ENCODE peak calls at places on chromosomes 4 and X, in six cellular contexts. K is HFFc6, B is tibial nerve, S is lower leg skin, Y is mammary epithelial cell, F is psoas muscle. P is an unnamed sample.

GRCh38 chr4:36351082-36351666 is 69.8 kb downstream of the DTHD1 start:
- DNase-seq in F (peak), K (no peak), B (peak), Y (peak), S (no peak), P (peak)

GRCh38 chr4:52957220-52957686 is 95.1 kb downstream of the RASL11B start:
- DNase-seq in S (no peak), Y (no peak), F (no peak), K (no peak), B (no peak), P (no peak)

GRCh38 chr4:165454426-165454825 is 75.6 kb downstream of the CPE start:
- DNase-seq in K (no peak), S (no peak), Y (peak), F (no peak), B (no peak), P (no peak)

GRCh38 chrX:38898261-38898660 is 97.0 kb downstream of the MID1IP1 start:
- DNase-seq in B (no peak), K (no peak), Y (no peak), S (no peak), F (no peak), P (no peak)

GRCh38 chrX:46587158-46587557 is 13.6 kb downstream of the CHST7 start:
- DNase-seq in Y (peak), F (no peak), B (no peak), S (no peak), K (peak), P (no peak)

GRCh38 chr4:91958651-91959050 is 345.1 kb upstream of the GRID2 start:
- DNase-seq in K (no peak), F (no peak), Y (no peak), B (no peak), S (no peak), P (no peak)

GRCh38 chr4:8353912-8354453 is 84.4 kb downstream of the HTRA3 start:
- DNase-seq in Y (no peak), F (no peak), B (no peak), S (peak), K (no peak), P (no peak)

GRCh38 chr4:921830-922331 is 10.2 kb downstream of the GAK start:
- DNase-seq in K (no peak), S (peak), F (no peak), Y (no peak), B (no peak), P (no peak)

GRCh38 chr4:80215449-80216052 is 18.2 kb downstream of the PRDM8 start:
- DNase-seq in B (no peak), S (no peak), K (peak), F (no peak), Y (no peak), P (no peak)

GRCh38 chr4:51894246-51894645 is 51.3 kb downstream of the DCUN1D4 start:
- DNase-seq in B (no peak), S (no peak), K (peak), Y (peak), F (no peak), P (no peak)

GRCh38 chr4:170089274-170089742 is 448 bp downstream of the AADAT start:
- DNase-seq in F (no peak), Y (peak), B (no peak), K (peak), S (no peak), P (no peak)

GRCh38 chr4:168514249-168514852 is 17.5 kb downstream of the PALLD start:
- DNase-seq in F (no peak), B (no peak), Y (peak), K (peak), S (no peak), P (no peak)

GRCh38 chrX:131841496-131842410 is 181.3 kb upstream of the STK26 start:
- DNase-seq in K (peak), F (no peak), Y (peak), B (no peak), S (no peak), P (no peak)

GRCh38 chr4:3287271-3287971 is 5.4 kb upstream of the RGS12 start:
- DNase-seq in Y (no peak), S (peak), B (no peak), F (no peak), K (no peak), P (no peak)

GRCh38 chrX:43349363-43349762 is 306.7 kb upstream of the MAOA start:
- DNase-seq in S (no peak), K (no peak), F (no peak), Y (peak), B (no peak), P (no peak)

GRCh38 chrX:39966186-39966585 is 131.6 kb downstream of the BCOR start:
- DNase-seq in K (no peak), F (no peak), B (no peak), Y (no peak), S (no peak), P (no peak)

GRCh38 chr4:144962300-144962699 is 135.7 kb downstream of the ANAPC10 start:
- DNase-seq in F (no peak), K (no peak), B (no peak), Y (no peak), S (no peak), P (no peak)

GRCh38 chr4:158949094-158949493 is 153.8 kb upstream of the RAPGEF2 start:
- DNase-seq in F (no peak), Y (peak), B (no peak), K (peak), S (no peak), P (no peak)

GRCh38 chrX:103356023-103356798 is at the start of gene TCEAL9:
- DNase-seq in F (peak), B (peak), Y (peak), S (no peak), K (peak), P (no peak)

GRCh38 chr4:176469546-176469945 is 149.8 kb downstream of the SPCS3 start:
- DNase-seq in S (no peak), F (no peak), B (no peak), Y (no peak), K (peak), P (no peak)

GRCh38 chrX:47199286-47199685 is 5.7 kb downstream of the UBA1 start:
- DNase-seq in S (no peak), F (peak), Y (no peak), B (no peak), K (no peak), P (no peak)

GRCh38 chrX:115560211-115560977 is 580 bp upstream of the PLS3 start:
- DNase-seq in S (no peak), F (no peak), B (no peak), K (peak), Y (peak), P (no peak)

GRCh38 chr4:169412046-169412445 is 141.3 kb upstream of the SH3RF1 start:
- DNase-seq in B (no peak), S (no peak), K (no peak), Y (peak), F (no peak), P (no peak)

GRCh38 chrX:78024349-78025108 is 55.1 kb upstream of the PGAM4 start:
- DNase-seq in Y (peak), B (no peak), F (no peak), S (no peak), K (peak), P (no peak)

GRCh38 chrX:13380230-13380629 is 60.4 kb upstream of the ATXN3L start:
- DNase-seq in B (no peak), K (peak), S (no peak), F (no peak), Y (peak), P (no peak)

GRCh38 chrX:30822719-30823118 is 66.3 kb downstream of the TAB3 start:
- DNase-seq in F (no peak), B (no peak), K (no peak), S (no peak), Y (no peak), P (no peak)

GRCh38 chr4:53688186-53688790 is 97.0 kb upstream of the LNX1 start:
- DNase-seq in S (no peak), B (no peak), Y (peak), K (peak), F (no peak), P (no peak)

GRCh38 chrX:122777766-122778165 is 406.3 kb upstream of the GRIA3 start:
- DNase-seq in S (no peak), K (no peak), F (no peak), Y (no peak), B (no peak), P (no peak)

GRCh38 chrX:140123446-140123845 is 158.1 kb upstream of the CXorf66 start:
- DNase-seq in F (no peak), Y (peak), B (no peak), K (no peak), S (no peak), P (no peak)

GRCh38 chrX:107549504-107549903 is 78.8 kb upstream of the PRPS1 start:
- DNase-seq in K (no peak), S (no peak), B (no peak), F (no peak), Y (no peak), P (no peak)

GRCh38 chr4:83112239-83112638 is 2.3 kb downstream of the PLAC8 start:
- DNase-seq in K (no peak), F (no peak), B (no peak), Y (no peak), S (no peak), P (no peak)

GRCh38 chr4:100175853-100176252 is 14.4 kb downstream of the DDIT4L start:
- DNase-seq in K (no peak), Y (no peak), F (no peak), B (no peak), S (no peak), P (no peak)

GRCh38 chr4:158410272-158410671 is 111.4 kb upstream of the RXFP1 start:
- DNase-seq in F (no peak), S (no peak), B (no peak), Y (peak), K (peak), P (no peak)

GRCh38 chr4:1775731-1776500 is 17.2 kb upstream of the FGFR3 start:
- DNase-seq in F (no peak), K (peak), S (no peak), Y (peak), B (no peak), P (no peak)

GRCh38 chr4:80610845-80611244 is 275.3 kb downstream of the CFAP299 start:
- DNase-seq in Y (peak), F (no peak), K (peak), B (no peak), S (no peak), P (no peak)

GRCh38 chrX:28590394-28590793 is 3.1 kb downstream of the IL1RAPL1 start:
- DNase-seq in S (no peak), Y (no peak), F (no peak), B (no peak), K (no peak), P (no peak)
- TF ChIP-seq CTCF in S (no peak), Y (no peak), F (no peak), B (no peak), K (no peak), P (no peak)

DNA sequence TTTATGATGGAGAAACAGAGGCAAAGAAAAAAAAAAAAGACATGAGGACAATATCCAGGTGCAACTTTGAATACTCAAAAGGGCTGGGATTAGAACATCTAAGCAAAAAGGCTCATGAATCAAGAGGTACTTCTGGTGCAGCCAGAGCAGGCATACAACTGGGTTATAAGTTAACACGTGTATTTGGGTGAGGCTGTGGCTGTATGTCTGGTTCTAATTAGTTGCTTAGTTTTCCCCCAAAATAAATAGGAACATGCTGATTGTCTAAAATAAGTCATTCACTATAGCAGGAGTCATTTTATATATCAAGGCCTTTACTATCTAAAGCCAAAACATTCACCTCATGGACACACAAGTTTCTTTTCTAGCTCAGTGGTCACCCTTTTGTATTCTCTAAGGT is 20.2 kb downstream of the NHS start:
- DNase-seq in B (no peak), F (no peak), S (no peak), K (no peak), Y (no peak), P (no peak)
- TF ChIP-seq CTCF in B (no peak), F (no peak), S (no peak), K (no peak), Y (no peak), P (no peak)

DNA sequence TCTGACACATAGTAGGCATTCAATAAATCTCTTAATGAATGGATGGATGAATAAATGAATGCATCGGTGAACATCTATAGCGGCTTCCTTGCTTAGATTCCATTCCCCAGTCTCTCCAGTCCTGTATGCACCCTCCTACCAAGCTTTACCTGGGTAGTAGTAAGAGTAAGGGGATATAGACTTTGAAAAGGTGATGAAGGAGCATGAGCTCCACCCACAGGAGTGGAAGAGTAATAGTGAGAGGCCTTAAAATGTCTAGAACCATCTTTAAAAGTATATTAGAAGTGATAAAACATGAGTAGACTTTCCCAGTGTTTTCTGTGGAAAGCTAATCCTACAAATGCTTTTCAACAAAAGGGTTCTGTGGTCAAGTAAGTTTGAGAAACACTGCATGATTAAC is 35.5 kb upstream of the GPC3 start:
- DNase-seq in F (no peak), S (no peak), Y (no peak), B (no peak), K (no peak), P (no peak)
- TF ChIP-seq CTCF in F (no peak), S (no peak), Y (peak), B (no peak), K (no peak), P (no peak)

DNA sequence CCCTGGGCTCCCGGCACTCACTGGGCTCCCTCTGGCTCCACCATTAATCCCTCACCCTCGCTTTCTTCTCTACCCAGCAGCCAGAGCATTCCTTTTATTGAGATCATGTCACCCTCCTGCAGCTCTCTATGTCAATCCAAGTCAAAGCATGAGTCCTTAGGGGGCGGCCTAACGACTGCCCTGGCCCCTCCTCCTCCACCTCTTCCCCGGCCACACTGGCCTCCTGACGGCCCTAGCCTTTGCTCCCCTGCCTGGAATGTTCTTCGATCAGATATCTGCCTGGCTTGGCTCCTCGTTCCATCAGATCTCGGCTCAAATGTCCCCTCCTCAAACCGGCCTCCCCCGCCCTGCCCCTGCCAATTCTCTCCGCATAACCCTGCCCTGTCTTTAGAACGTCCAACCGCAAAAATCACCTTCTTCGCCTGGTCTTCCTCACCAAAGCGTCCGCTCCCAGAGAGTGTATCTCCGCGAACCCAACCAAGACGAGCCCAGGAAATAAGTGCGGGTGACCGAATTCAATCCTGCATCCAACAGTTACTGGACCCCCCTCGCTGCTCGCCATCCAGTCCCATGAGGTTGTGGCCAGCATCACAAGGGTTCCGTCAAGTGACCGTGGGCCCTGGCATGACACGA is 722 bp upstream of the PNCK start:
- DNase-seq in B (no peak), K (no peak), F (no peak), S (peak), Y (no peak), P (no peak)
- TF ChIP-seq CTCF in B (no peak), K (no peak), F (no peak), S (no peak), Y (no peak), P (no peak)

DNA sequence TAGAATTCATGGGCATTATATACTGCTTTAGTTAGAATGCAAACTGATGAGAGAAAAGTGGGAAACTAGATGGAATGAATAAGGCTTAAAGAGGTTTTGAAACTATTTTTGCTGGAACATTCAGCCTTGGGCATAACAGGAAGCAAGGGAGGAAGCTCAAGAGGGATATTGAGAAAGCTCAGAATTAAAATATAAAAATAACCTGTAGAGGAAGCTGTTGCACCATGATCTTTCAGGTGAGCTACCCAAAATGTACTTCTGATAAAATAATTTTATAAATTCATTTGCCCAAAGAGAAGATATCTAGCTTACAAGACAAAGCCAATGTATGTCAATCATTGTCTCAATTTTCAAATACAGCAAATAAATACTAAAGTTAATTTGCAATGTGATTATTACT is 11.3 kb downstream of the GC start:
- DNase-seq in K (no peak), Y (no peak), B (no peak), S (no peak), F (no peak), P (no peak)
- TF ChIP-seq CTCF in K (no peak), Y (peak), B (no peak), S (no peak), F (no peak), P (no peak)

DNA sequence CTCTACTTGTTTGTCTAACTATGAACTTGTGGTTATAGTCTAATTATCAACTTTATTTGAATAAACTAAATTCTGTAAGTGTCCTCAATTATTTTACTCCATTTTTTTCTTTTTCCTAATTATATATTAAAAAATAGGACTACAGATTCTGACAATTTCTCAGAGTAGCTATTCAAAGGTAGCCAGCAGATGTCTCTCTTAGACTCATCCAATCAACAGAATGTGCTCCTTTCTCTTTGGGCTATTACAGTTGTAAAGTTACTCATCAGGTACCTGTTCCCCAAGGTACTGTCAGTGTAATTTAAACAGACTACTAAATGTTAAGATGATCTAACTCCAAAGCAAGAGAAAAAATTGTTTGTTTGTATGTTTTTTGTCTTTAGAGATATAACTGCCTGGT is 248.6 kb downstream of the PCDH18 start:
- DNase-seq in B (no peak), Y (peak), F (no peak), K (peak), S (no peak), P (no peak)
- TF ChIP-seq CTCF in B (no peak), Y (peak), F (no peak), K (peak), S (no peak), P (no peak)

GRCh38 chr4:25662306-25662705 is 6.7 kb downstream of the SLC34A2 start:
- DNase-seq in S (no peak), F (no peak), Y (no peak), K (no peak), B (no peak), P (no peak)
- TF ChIP-seq CTCF in S (no peak), F (no peak), Y (no peak), K (no peak), B (no peak), P (no peak)

GRCh38 chr4:64807821-64808220 is 398.6 kb upstream of the TECRL start:
- DNase-seq in F (no peak), S (no peak), K (no peak), Y (no peak), B (no peak), P (no peak)
- TF ChIP-seq CTCF in F (no peak), S (no peak), K (no peak), Y (no peak), B (no peak), P (no peak)

GRCh38 chr4:189613202-189613601 is 327.5 kb upstream of the FRG1 start:
- DNase-seq in S (no peak), B (no peak), Y (no peak), F (no peak), K (no peak), P (no peak)
- TF ChIP-seq CTCF in S (no peak), B (no peak), Y (no peak), F (no peak), K (no peak), P (no peak)

DNA sequence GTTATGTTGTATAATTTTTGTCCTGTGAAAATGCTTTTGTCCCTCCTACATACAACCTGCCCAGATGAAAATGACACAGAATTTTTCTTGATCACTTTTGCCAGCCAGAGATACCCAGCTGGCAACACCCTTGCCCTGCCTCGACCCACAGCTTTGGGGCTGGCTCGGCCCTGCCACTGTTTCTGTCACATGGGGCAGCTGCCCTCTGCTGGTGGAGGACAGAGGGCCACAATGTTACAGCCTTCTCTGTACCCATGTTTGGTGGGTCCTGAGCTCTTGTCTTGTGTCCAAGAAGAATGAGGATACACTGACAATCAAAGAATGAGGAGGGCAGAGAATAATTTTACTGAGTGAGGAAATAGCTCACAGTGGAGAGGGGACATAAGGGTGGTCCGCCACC is 31.1 kb downstream of the BMP15 start:
- DNase-seq in S (no peak), K (no peak), F (no peak), Y (no peak), B (no peak), P (no peak)
- TF ChIP-seq CTCF in S (no peak), K (no peak), F (peak), Y (peak), B (no peak), P (no peak)